ENCODE peak calls at places on chromosomes 16 and 17, in four cellular contexts. One of them, this sample, is unnamed.

GRCh38 chr17:79650861-79651260 is 40.0 kb upstream of the RBFOX3 start:
- DNase-seq in body of pancreas: no peak
- DNase-seq in thoracic aorta: no peak
- DNase-seq in CD4-positive, alpha-beta T cell: no peak
- DNase-seq in this sample: no peak

GRCh38 chr16:73082608-73083007 is 34.7 kb upstream of the ZFHX3 start:
- DNase-seq in CD4-positive, alpha-beta T cell: no peak
- DNase-seq in thoracic aorta: no peak
- DNase-seq in body of pancreas: no peak
- DNase-seq in this sample: peak; percentile 83

GRCh38 chr16:55055262-55055661 is 124.6 kb downstream of the IRX5 start:
- DNase-seq in body of pancreas: no peak
- DNase-seq in thoracic aorta: no peak
- DNase-seq in CD4-positive, alpha-beta T cell: no peak
- DNase-seq in this sample: no peak

GRCh38 chr17:18246880-18247612 is 11.5 kb downstream of the FLII start:
- DNase-seq in CD4-positive, alpha-beta T cell: no peak
- DNase-seq in body of pancreas: peak; percentile 61
- DNase-seq in thoracic aorta: no peak
- DNase-seq in this sample: no peak

GRCh38 chr17:80195671-80196529 is 24.2 kb downstream of the SGSH start:
- DNase-seq in CD4-positive, alpha-beta T cell: peak; percentile 29
- DNase-seq in body of pancreas: no peak
- DNase-seq in thoracic aorta: no peak
- DNase-seq in this sample: no peak

GRCh38 chr16:54034684-54035083 is 251.9 kb downstream of the IRX3 start:
- DNase-seq in thoracic aorta: no peak
- DNase-seq in CD4-positive, alpha-beta T cell: no peak
- DNase-seq in body of pancreas: no peak
- DNase-seq in this sample: no peak

GRCh38 chr17:8282345-8282744 is 6.1 kb upstream of the RANGRF start:
- DNase-seq in CD4-positive, alpha-beta T cell: no peak
- DNase-seq in thoracic aorta: no peak
- DNase-seq in body of pancreas: no peak
- DNase-seq in this sample: no peak

GRCh38 chr16:50323335-50324011 is 45.3 kb downstream of the BRD7 start:
- DNase-seq in body of pancreas: no peak
- DNase-seq in CD4-positive, alpha-beta T cell: no peak
- DNase-seq in thoracic aorta: no peak
- DNase-seq in this sample: peak; percentile 34

GRCh38 chr16:84095466-84095865 is 21.3 kb downstream of the MBTPS1 start:
- DNase-seq in thoracic aorta: no peak
- DNase-seq in CD4-positive, alpha-beta T cell: no peak
- DNase-seq in body of pancreas: no peak
- DNase-seq in this sample: no peak

GRCh38 chr17:7296189-7296861 is 1.9 kb upstream of the YBX2 start:
- DNase-seq in thoracic aorta: no peak
- DNase-seq in CD4-positive, alpha-beta T cell: peak; percentile 29
- DNase-seq in body of pancreas: peak; percentile 82
- DNase-seq in this sample: peak; percentile 47

GRCh38 chr16:23433261-23433920 is 19.6 kb downstream of the COG7 start:
- DNase-seq in body of pancreas: no peak
- DNase-seq in thoracic aorta: no peak
- DNase-seq in CD4-positive, alpha-beta T cell: no peak
- DNase-seq in this sample: no peak

GRCh38 chr17:58189436-58190146 is 2.9 kb upstream of the EPX start:
- DNase-seq in CD4-positive, alpha-beta T cell: no peak
- DNase-seq in body of pancreas: no peak
- DNase-seq in thoracic aorta: no peak
- DNase-seq in this sample: peak; percentile 80

GRCh38 chr16:12287796-12288536 is 311.4 kb downstream of the SNX29 start:
- DNase-seq in thoracic aorta: no peak
- DNase-seq in CD4-positive, alpha-beta T cell: no peak
- DNase-seq in body of pancreas: no peak
- DNase-seq in this sample: no peak

GRCh38 chr17:32971171-32971570 is 20.5 kb upstream of the SPACA3 start:
- DNase-seq in body of pancreas: peak; percentile 79
- DNase-seq in thoracic aorta: no peak
- DNase-seq in CD4-positive, alpha-beta T cell: no peak
- DNase-seq in this sample: peak; percentile 79

GRCh38 chr17:61390479-61390791 is 9.2 kb upstream of the TBX2 start:
- DNase-seq in thoracic aorta: no peak
- DNase-seq in body of pancreas: no peak
- DNase-seq in CD4-positive, alpha-beta T cell: no peak
- DNase-seq in this sample: no peak

GRCh38 chr17:45813051-45813731 is 29.1 kb downstream of the CRHR1 start:
- DNase-seq in thoracic aorta: no peak
- DNase-seq in CD4-positive, alpha-beta T cell: no peak
- DNase-seq in body of pancreas: no peak
- DNase-seq in this sample: no peak

GRCh38 chr16:278863-279366 is 1.5 kb upstream of the ARHGDIG start:
- DNase-seq in thoracic aorta: no peak
- DNase-seq in CD4-positive, alpha-beta T cell: no peak
- DNase-seq in body of pancreas: peak; percentile 78
- DNase-seq in this sample: peak; percentile 27

GRCh38 chr17:40190197-40191021 is 13.1 kb downstream of the RAPGEFL1 start:
- DNase-seq in CD4-positive, alpha-beta T cell: peak; percentile 26
- DNase-seq in thoracic aorta: no peak
- DNase-seq in body of pancreas: no peak
- DNase-seq in this sample: no peak

GRCh38 chr16:84501077-84501735 is 3.3 kb downstream of the MEAK7 start:
- DNase-seq in thoracic aorta: no peak
- DNase-seq in body of pancreas: no peak
- DNase-seq in CD4-positive, alpha-beta T cell: no peak
- DNase-seq in this sample: peak; percentile 17

GRCh38 chr17:34755371-34755770 is 176.0 kb downstream of the TMEM132E start:
- DNase-seq in thoracic aorta: no peak
- DNase-seq in body of pancreas: no peak
- DNase-seq in CD4-positive, alpha-beta T cell: no peak
- DNase-seq in this sample: no peak

GRCh38 chr16:1194665-1195392 is 30.2 kb downstream of the TPSG1 start:
- DNase-seq in thoracic aorta: no peak
- DNase-seq in CD4-positive, alpha-beta T cell: no peak
- DNase-seq in body of pancreas: peak; percentile 35
- DNase-seq in this sample: no peak

GRCh38 chr16:72939247-72939646 is 108.7 kb downstream of the ZFHX3 start:
- DNase-seq in thoracic aorta: no peak
- DNase-seq in body of pancreas: no peak
- DNase-seq in CD4-positive, alpha-beta T cell: no peak
- DNase-seq in this sample: peak; percentile 70

GRCh38 chr17:51371732-51372151 is 111.4 kb downstream of the UTP18 start:
- DNase-seq in CD4-positive, alpha-beta T cell: no peak
- DNase-seq in body of pancreas: peak; percentile 27
- DNase-seq in thoracic aorta: no peak
- DNase-seq in this sample: peak; percentile 52

GRCh38 chr16:1464196-1464893 is 10.5 kb downstream of the CLCN7 start:
- DNase-seq in thoracic aorta: no peak
- DNase-seq in body of pancreas: no peak
- DNase-seq in CD4-positive, alpha-beta T cell: no peak
- DNase-seq in this sample: no peak

GRCh38 chr17:29042679-29043538 is at the start of gene PIPOX:
- DNase-seq in body of pancreas: peak; percentile 22
- DNase-seq in thoracic aorta: no peak
- DNase-seq in CD4-positive, alpha-beta T cell: no peak
- DNase-seq in this sample: peak; percentile 12

GRCh38 chr16:70553645-70554044 is 30.0 kb downstream of the SF3B3 start:
- DNase-seq in body of pancreas: no peak
- DNase-seq in CD4-positive, alpha-beta T cell: no peak
- DNase-seq in thoracic aorta: no peak
- DNase-seq in this sample: peak; percentile 58

GRCh38 chr17:16442594-16443389 is 27.4 kb downstream of the TRPV2 start:
- DNase-seq in CD4-positive, alpha-beta T cell: no peak
- DNase-seq in body of pancreas: no peak
- DNase-seq in thoracic aorta: no peak
- DNase-seq in this sample: no peak

GRCh38 chr17:70905796-70906195 is 736.5 kb downstream of the KCNJ2 start:
- DNase-seq in thoracic aorta: peak; percentile 2
- DNase-seq in CD4-positive, alpha-beta T cell: no peak
- DNase-seq in body of pancreas: peak; percentile 23
- DNase-seq in this sample: peak; percentile 99

GRCh38 chr16:46817961-46818360 is 13.0 kb downstream of the C16orf87 start:
- DNase-seq in body of pancreas: no peak
- DNase-seq in thoracic aorta: no peak
- DNase-seq in CD4-positive, alpha-beta T cell: no peak
- DNase-seq in this sample: peak; percentile 37

GRCh38 chr17:6969323-6969726 is 26.5 kb upstream of the ALOX12 start:
- DNase-seq in thoracic aorta: no peak
- DNase-seq in CD4-positive, alpha-beta T cell: no peak
- DNase-seq in body of pancreas: no peak
- DNase-seq in this sample: no peak

GRCh38 chr17:34254146-34254545 is 939 bp upstream of the CCL2 start:
- DNase-seq in CD4-positive, alpha-beta T cell: no peak
- DNase-seq in thoracic aorta: no peak
- DNase-seq in body of pancreas: no peak
- DNase-seq in this sample: no peak

GRCh38 chr17:7916799-7917198 is 710 bp upstream of the RNF227 start:
- DNase-seq in body of pancreas: no peak
- DNase-seq in CD4-positive, alpha-beta T cell: no peak
- DNase-seq in thoracic aorta: no peak
- DNase-seq in this sample: peak; percentile 24

GRCh38 chr17:27495460-27495859 is 39.2 kb downstream of the KSR1 start:
- DNase-seq in CD4-positive, alpha-beta T cell: no peak
- DNase-seq in thoracic aorta: no peak
- DNase-seq in body of pancreas: no peak
- DNase-seq in this sample: no peak

GRCh38 chr17:5249615-5250014 is 15.0 kb upstream of the SCIMP start:
- DNase-seq in thoracic aorta: peak; percentile 29
- DNase-seq in body of pancreas: peak; percentile 61
- DNase-seq in CD4-positive, alpha-beta T cell: peak; percentile 57
- DNase-seq in this sample: peak; percentile 76

GRCh38 chr16:29852654-29853053 is 10.4 kb downstream of the CDIPT start:
- DNase-seq in body of pancreas: no peak
- DNase-seq in thoracic aorta: no peak
- DNase-seq in CD4-positive, alpha-beta T cell: no peak
- DNase-seq in this sample: no peak

GRCh38 chr17:9473716-9474115 is 101.9 kb downstream of the STX8 start:
- DNase-seq in thoracic aorta: no peak
- DNase-seq in CD4-positive, alpha-beta T cell: no peak
- DNase-seq in body of pancreas: no peak
- DNase-seq in this sample: peak; percentile 32

GRCh38 chr17:68515238-68515637 is 3.0 kb downstream of the PRKAR1A start:
- DNase-seq in body of pancreas: no peak
- DNase-seq in CD4-positive, alpha-beta T cell: no peak
- DNase-seq in thoracic aorta: no peak
- DNase-seq in this sample: peak; percentile 27

GRCh38 chr16:86224126-86224525 is 286.2 kb upstream of the FOXF1 start:
- DNase-seq in body of pancreas: peak; percentile 6
- DNase-seq in CD4-positive, alpha-beta T cell: no peak
- DNase-seq in thoracic aorta: no peak
- DNase-seq in this sample: no peak
- TF ChIP-seq CTCF in body of pancreas: no peak
- TF ChIP-seq CTCF in CD4-positive, alpha-beta T cell: no peak
- TF ChIP-seq CTCF in thoracic aorta: no peak
- TF ChIP-seq CTCF in this sample: peak; percentile 12

DNA sequence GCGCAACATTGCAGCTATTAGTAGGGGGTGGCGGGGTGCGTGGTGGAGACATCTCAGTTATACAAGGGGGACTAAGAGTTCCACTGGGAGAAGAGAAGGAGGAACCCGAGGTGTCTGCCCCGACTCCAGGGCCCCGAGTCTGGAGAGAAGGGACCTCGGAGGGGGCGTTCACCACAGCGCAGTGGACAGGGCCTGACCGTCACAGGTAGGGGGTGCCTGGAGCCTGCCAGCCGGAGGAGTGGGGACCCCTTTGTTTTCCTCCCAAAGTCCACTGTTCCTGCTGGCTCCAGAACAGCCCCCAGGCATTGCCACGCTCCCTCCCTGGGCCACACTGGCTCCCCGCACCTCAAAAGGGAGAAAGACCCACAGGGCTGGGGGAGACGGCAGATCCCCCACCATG is 175.9 kb upstream of the TNRC6C start:
- DNase-seq in CD4-positive, alpha-beta T cell: no peak
- DNase-seq in body of pancreas: no peak
- DNase-seq in thoracic aorta: no peak
- DNase-seq in this sample: no peak
- H3K27me3 ChIP-seq in CD4-positive, alpha-beta T cell: no peaks in the 10 kb centered on the region
- H3K27me3 ChIP-seq in body of pancreas: peaks cover 6% of the 10 kb centered on the region
- H3K27me3 ChIP-seq in thoracic aorta: no peaks in the 10 kb centered on the region
- H3K27me3 ChIP-seq in this sample: peaks cover 33% of the 10 kb centered on the region

GRCh38 chr16:56300901-56301351 is 109.6 kb downstream of the GNAO1 start:
- DNase-seq in thoracic aorta: no peak
- DNase-seq in CD4-positive, alpha-beta T cell: no peak
- DNase-seq in body of pancreas: no peak
- DNase-seq in this sample: peak; percentile 2
- H3K27ac ChIP-seq in thoracic aorta: no peak overlapping the region
- H3K27ac ChIP-seq in CD4-positive, alpha-beta T cell: no peak overlapping the region
- H3K27ac ChIP-seq in body of pancreas: no peak overlapping the region
- H3K27ac ChIP-seq in this sample: no peak overlapping the region

DNA sequence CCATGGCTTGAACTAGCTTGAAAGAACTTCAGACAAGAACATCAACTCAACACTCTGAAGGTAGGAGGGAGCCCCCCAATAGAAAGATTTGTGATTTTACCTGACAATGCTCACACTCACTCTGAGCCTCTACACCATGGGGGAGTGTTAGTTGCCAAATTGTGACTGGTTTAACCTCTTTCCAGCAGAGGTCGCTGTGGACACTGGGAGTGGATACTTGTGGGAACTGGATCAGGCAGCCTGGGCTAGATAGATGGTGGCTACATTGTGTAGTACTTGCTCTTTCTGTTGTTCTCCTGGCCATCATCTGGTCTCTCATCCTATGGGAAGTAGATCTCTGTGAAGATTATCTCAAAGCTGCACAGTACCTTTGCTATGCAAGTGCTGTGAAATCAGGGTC is 2.9 kb downstream of the SMPD3 start:
- DNase-seq in body of pancreas: peak; percentile 59
- DNase-seq in CD4-positive, alpha-beta T cell: no peak
- DNase-seq in thoracic aorta: no peak
- DNase-seq in this sample: peak; percentile 25
- TF ChIP-seq CTCF in body of pancreas: peak; percentile 27
- TF ChIP-seq CTCF in CD4-positive, alpha-beta T cell: no peak
- TF ChIP-seq CTCF in thoracic aorta: no peak
- TF ChIP-seq CTCF in this sample: peak; percentile 66

GRCh38 chr17:43905985-43906852 is 1.1 kb downstream of the MPP2 start:
- DNase-seq in body of pancreas: peak; percentile 52
- DNase-seq in thoracic aorta: peak; percentile 71
- DNase-seq in CD4-positive, alpha-beta T cell: peak; percentile 54
- DNase-seq in this sample: peak; percentile 16
- H3K27me3 ChIP-seq in body of pancreas: peaks cover 19% of the 10 kb centered on the region
- H3K27me3 ChIP-seq in thoracic aorta: no peaks in the 10 kb centered on the region
- H3K27me3 ChIP-seq in CD4-positive, alpha-beta T cell: peaks cover 15% of the 10 kb centered on the region
- H3K27me3 ChIP-seq in this sample: peaks cover 24% of the 10 kb centered on the region

This sample was measured in brain microvascular endothelial cell.